ENCODE peak calls at places on chromosomes 6 and 20, in five cellular contexts. One of them, this sample, is unnamed.

GRCh38 chr6:163620101-163620500 is 205.6 kb downstream of the QKI start:
- DNase-seq in HT-29: no peak
- DNase-seq in tibial artery: no peak
- DNase-seq in DMS 273 treated with DMSO at 0.1 percent for 48 hours: no peak
- DNase-seq in ovary: no peak
- DNase-seq in this sample: no peak

GRCh38 chr6:170088349-170088951 is 202.4 kb downstream of the DLL1 start:
- DNase-seq in HT-29: no peak
- DNase-seq in tibial artery: peak
- DNase-seq in DMS 273 treated with DMSO at 0.1 percent for 48 hours: no peak
- DNase-seq in ovary: peak
- DNase-seq in this sample: no peak

GRCh38 chr20:44029848-44030230 is 115.2 kb downstream of the TOX2 start:
- DNase-seq in HT-29: no peak
- DNase-seq in tibial artery: no peak
- DNase-seq in DMS 273 treated with DMSO at 0.1 percent for 48 hours: no peak
- DNase-seq in ovary: no peak
- DNase-seq in this sample: no peak

GRCh38 chr20:10524643-10525042 is 89.5 kb downstream of the SLX4IP start:
- DNase-seq in HT-29: peak
- DNase-seq in tibial artery: no peak
- DNase-seq in DMS 273 treated with DMSO at 0.1 percent for 48 hours: no peak
- DNase-seq in ovary: no peak
- DNase-seq in this sample: no peak

GRCh38 chr6:52802806-52803205 is 810 bp downstream of the GSTA1 start:
- DNase-seq in HT-29: no peak
- DNase-seq in tibial artery: no peak
- DNase-seq in DMS 273 treated with DMSO at 0.1 percent for 48 hours: no peak
- DNase-seq in ovary: no peak
- DNase-seq in this sample: no peak

GRCh38 chr20:50260480-50261221 is 70.0 kb downstream of the CEBPB start:
- DNase-seq in HT-29: peak
- DNase-seq in tibial artery: no peak
- DNase-seq in DMS 273 treated with DMSO at 0.1 percent for 48 hours: no peak
- DNase-seq in ovary: no peak
- DNase-seq in this sample: no peak

GRCh38 chr6:157471077-157471686 is 90.2 kb downstream of the ZDHHC14 start:
- DNase-seq in HT-29: no peak
- DNase-seq in tibial artery: no peak
- DNase-seq in DMS 273 treated with DMSO at 0.1 percent for 48 hours: no peak
- DNase-seq in ovary: no peak
- DNase-seq in this sample: no peak

GRCh38 chr6:94733066-94733465 is 844.3 kb upstream of the MANEA start:
- DNase-seq in HT-29: no peak
- DNase-seq in tibial artery: no peak
- DNase-seq in DMS 273 treated with DMSO at 0.1 percent for 48 hours: no peak
- DNase-seq in ovary: no peak
- DNase-seq in this sample: no peak

GRCh38 chr6:152750694-152751093 is at the start of gene VIP:
- DNase-seq in HT-29: peak
- DNase-seq in tibial artery: no peak
- DNase-seq in DMS 273 treated with DMSO at 0.1 percent for 48 hours: no peak
- DNase-seq in ovary: no peak
- DNase-seq in this sample: peak

GRCh38 chr6:21132856-21133610 is 460.5 kb upstream of the SOX4 start:
- DNase-seq in HT-29: no peak
- DNase-seq in tibial artery: no peak
- DNase-seq in DMS 273 treated with DMSO at 0.1 percent for 48 hours: peak
- DNase-seq in ovary: no peak
- DNase-seq in this sample: peak

GRCh38 chr6:17899491-17899890 is 87.9 kb downstream of the KIF13A start:
- DNase-seq in HT-29: no peak
- DNase-seq in tibial artery: no peak
- DNase-seq in DMS 273 treated with DMSO at 0.1 percent for 48 hours: no peak
- DNase-seq in ovary: no peak
- DNase-seq in this sample: no peak

GRCh38 chr6:109303647-109304283 is 78.5 kb downstream of the CD164 start:
- DNase-seq in HT-29: no peak
- DNase-seq in tibial artery: no peak
- DNase-seq in DMS 273 treated with DMSO at 0.1 percent for 48 hours: no peak
- DNase-seq in ovary: no peak
- DNase-seq in this sample: no peak

GRCh38 chr6:136341967-136342366 is 52.3 kb upstream of the BCLAF1 start:
- DNase-seq in HT-29: no peak
- DNase-seq in tibial artery: no peak
- DNase-seq in DMS 273 treated with DMSO at 0.1 percent for 48 hours: no peak
- DNase-seq in ovary: no peak
- DNase-seq in this sample: no peak

GRCh38 chr6:30725713-30726505 is 5.8 kb downstream of the TUBB start:
- DNase-seq in HT-29: peak
- DNase-seq in tibial artery: no peak
- DNase-seq in DMS 273 treated with DMSO at 0.1 percent for 48 hours: peak
- DNase-seq in ovary: no peak
- DNase-seq in this sample: peak

GRCh38 chr6:125584468-125584939 is 164.9 kb upstream of the HEY2 start:
- DNase-seq in HT-29: no peak
- DNase-seq in tibial artery: peak
- DNase-seq in DMS 273 treated with DMSO at 0.1 percent for 48 hours: no peak
- DNase-seq in ovary: no peak
- DNase-seq in this sample: peak

GRCh38 chr20:18916886-18917785 is 103.6 kb downstream of the SCP2D1 start:
- DNase-seq in HT-29: no peak
- DNase-seq in tibial artery: no peak
- DNase-seq in DMS 273 treated with DMSO at 0.1 percent for 48 hours: no peak
- DNase-seq in ovary: no peak
- DNase-seq in this sample: no peak

GRCh38 chr6:119307041-119307440 is 42.5 kb downstream of the MAN1A1 start:
- DNase-seq in HT-29: no peak
- DNase-seq in tibial artery: no peak
- DNase-seq in DMS 273 treated with DMSO at 0.1 percent for 48 hours: no peak
- DNase-seq in ovary: no peak
- DNase-seq in this sample: no peak

GRCh38 chr6:79467716-79468115 is 69.5 kb downstream of the LCA5 start:
- DNase-seq in HT-29: no peak
- DNase-seq in tibial artery: no peak
- DNase-seq in DMS 273 treated with DMSO at 0.1 percent for 48 hours: no peak
- DNase-seq in ovary: no peak
- DNase-seq in this sample: peak

GRCh38 chr20:58402305-58402704 is 13.3 kb downstream of the VAPB start:
- DNase-seq in HT-29: no peak
- DNase-seq in tibial artery: no peak
- DNase-seq in DMS 273 treated with DMSO at 0.1 percent for 48 hours: no peak
- DNase-seq in ovary: no peak
- DNase-seq in this sample: no peak

GRCh38 chr20:16385462-16385861 is 187.8 kb downstream of the KIF16B start:
- DNase-seq in HT-29: no peak
- DNase-seq in tibial artery: no peak
- DNase-seq in DMS 273 treated with DMSO at 0.1 percent for 48 hours: no peak
- DNase-seq in ovary: no peak
- DNase-seq in this sample: no peak

This sample was measured in mesenchymal stem cell.